ENCODE peak calls at places on chromosomes 7 and 10, in ten cellular contexts. One of them, this sample, is unnamed. For H3K4me1, the result is how much of the 10 kb centered on the place peaks cover.

GRCh38 chr10:19788075-19788686 is 28.1 kb upstream of the PLXDC2 start:
- DNase-seq in gastrocnemius medialis: no peak
- DNase-seq in H1: no peak
- DNase-seq in K562: peak
- DNase-seq in thyroid gland: peak
- DNase-seq in suprapubic skin: no peak
- DNase-seq in heart left ventricle: no peak
- DNase-seq in body of pancreas: peak
- DNase-seq in A549: peak
- DNase-seq in spleen: no peak
- DNase-seq in this sample: peak

GRCh38 chr10:68208424-68209042 is 23.4 kb downstream of the ATOH7 start:
- DNase-seq in A549: peak
- DNase-seq in gastrocnemius medialis: no peak
- DNase-seq in body of pancreas: peak
- DNase-seq in thyroid gland: peak
- DNase-seq in spleen: no peak
- DNase-seq in suprapubic skin: no peak
- DNase-seq in heart left ventricle: no peak
- DNase-seq in K562: peak
- DNase-seq in H1: peak
- DNase-seq in this sample: peak

GRCh38 chr7:4799508-4800268 is 24.3 kb downstream of the AP5Z1 start:
- DNase-seq in A549: no peak
- DNase-seq in body of pancreas: no peak
- DNase-seq in spleen: no peak
- DNase-seq in gastrocnemius medialis: no peak
- DNase-seq in K562: peak
- DNase-seq in H1: no peak
- DNase-seq in thyroid gland: no peak
- DNase-seq in heart left ventricle: peak
- DNase-seq in suprapubic skin: no peak
- DNase-seq in this sample: no peak

GRCh38 chr10:87942884-87943527 is 79.6 kb downstream of the PTEN start:
- DNase-seq in A549: no peak
- DNase-seq in heart left ventricle: no peak
- DNase-seq in H1: no peak
- DNase-seq in spleen: no peak
- DNase-seq in suprapubic skin: no peak
- DNase-seq in K562: no peak
- DNase-seq in gastrocnemius medialis: no peak
- DNase-seq in thyroid gland: no peak
- DNase-seq in body of pancreas: no peak
- DNase-seq in this sample: no peak

GRCh38 chr10:79333513-79333912 is 13.8 kb upstream of the PPIF start:
- DNase-seq in thyroid gland: no peak
- DNase-seq in heart left ventricle: no peak
- DNase-seq in suprapubic skin: no peak
- DNase-seq in A549: no peak
- DNase-seq in body of pancreas: no peak
- DNase-seq in spleen: no peak
- DNase-seq in gastrocnemius medialis: no peak
- DNase-seq in H1: no peak
- DNase-seq in K562: no peak
- DNase-seq in this sample: no peak

GRCh38 chr10:13593560-13593959 is 6.8 kb downstream of the PRPF18 start:
- DNase-seq in heart left ventricle: no peak
- DNase-seq in gastrocnemius medialis: no peak
- DNase-seq in H1: no peak
- DNase-seq in thyroid gland: no peak
- DNase-seq in body of pancreas: no peak
- DNase-seq in A549: no peak
- DNase-seq in suprapubic skin: no peak
- DNase-seq in spleen: no peak
- DNase-seq in K562: no peak
- DNase-seq in this sample: no peak

GRCh38 chr10:114706458-114707055 is 48.5 kb upstream of the ABLIM1 start:
- DNase-seq in spleen: no peak
- DNase-seq in thyroid gland: no peak
- DNase-seq in body of pancreas: no peak
- DNase-seq in A549: no peak
- DNase-seq in suprapubic skin: no peak
- DNase-seq in K562: no peak
- DNase-seq in H1: no peak
- DNase-seq in heart left ventricle: no peak
- DNase-seq in gastrocnemius medialis: no peak
- DNase-seq in this sample: no peak

GRCh38 chr7:130741336-130741995 is 7.5 kb upstream of the KLF14 start:
- DNase-seq in gastrocnemius medialis: no peak
- DNase-seq in A549: no peak
- DNase-seq in suprapubic skin: no peak
- DNase-seq in K562: no peak
- DNase-seq in body of pancreas: no peak
- DNase-seq in thyroid gland: no peak
- DNase-seq in spleen: no peak
- DNase-seq in heart left ventricle: no peak
- DNase-seq in H1: no peak
- DNase-seq in this sample: no peak

DNA sequence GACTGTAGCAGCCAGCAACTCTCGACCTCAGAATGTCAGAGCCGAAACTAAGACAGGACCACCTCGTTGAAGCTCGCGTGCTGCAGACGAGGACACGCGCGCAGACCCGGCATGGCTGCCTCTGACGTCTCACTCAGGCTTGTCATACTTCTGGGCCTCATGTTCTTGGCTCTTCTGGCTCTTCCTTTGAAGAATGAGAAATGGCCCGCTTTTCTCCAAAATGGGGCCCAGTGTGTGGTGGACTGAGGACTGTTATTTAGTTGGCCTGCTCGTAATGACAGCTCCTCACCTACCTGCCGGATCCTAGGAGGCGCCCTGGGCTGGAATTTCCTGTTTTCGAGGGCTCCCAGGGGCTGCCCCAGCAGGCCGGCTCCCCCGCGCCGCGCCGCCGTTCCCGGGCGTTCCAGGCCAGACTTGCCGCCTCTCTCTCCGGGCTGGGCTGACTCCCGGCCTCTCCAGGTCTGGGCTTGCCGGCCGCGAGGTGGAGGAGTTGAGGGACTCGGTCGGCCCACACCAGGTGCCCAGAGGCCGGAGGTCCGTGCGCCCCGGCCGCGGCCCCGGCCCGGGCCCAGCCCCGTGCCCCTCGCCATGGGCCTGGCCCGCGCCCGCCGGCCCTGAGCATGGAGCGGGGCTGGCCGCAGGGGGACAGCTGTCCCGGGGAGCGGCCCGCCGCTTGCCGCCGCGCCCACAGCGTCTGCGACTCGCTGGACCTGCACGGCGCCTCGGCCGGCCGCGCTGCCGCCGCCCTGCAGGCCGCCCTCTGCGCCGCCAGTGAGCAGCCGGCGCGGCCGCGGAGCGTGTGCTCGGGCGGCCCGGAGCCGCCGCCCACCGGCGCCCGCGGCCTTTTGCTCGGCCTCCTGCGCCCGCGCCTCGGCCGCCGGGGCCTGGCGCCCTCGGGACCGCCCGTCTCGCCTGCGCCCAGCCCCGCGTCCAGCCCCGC is 28.1 kb downstream of the AGAP3 start:
- DNase-seq in heart left ventricle: no peak
- DNase-seq in A549: no peak
- DNase-seq in H1: no peak
- DNase-seq in suprapubic skin: no peak
- DNase-seq in body of pancreas: peak
- DNase-seq in K562: no peak
- DNase-seq in spleen: no peak
- DNase-seq in gastrocnemius medialis: no peak
- DNase-seq in thyroid gland: peak
- DNase-seq in this sample: peak
- H3K27ac ChIP-seq in heart left ventricle: no peak
- H3K27ac ChIP-seq in A549: peak
- H3K27ac ChIP-seq in H1: no peak
- H3K27ac ChIP-seq in suprapubic skin: peak
- H3K27ac ChIP-seq in body of pancreas: no peak
- H3K27ac ChIP-seq in K562: peak
- H3K27ac ChIP-seq in spleen: no peak
- H3K27ac ChIP-seq in gastrocnemius medialis: no peak
- H3K27ac ChIP-seq in thyroid gland: peak
- H3K27ac ChIP-seq in this sample: peak

DNA sequence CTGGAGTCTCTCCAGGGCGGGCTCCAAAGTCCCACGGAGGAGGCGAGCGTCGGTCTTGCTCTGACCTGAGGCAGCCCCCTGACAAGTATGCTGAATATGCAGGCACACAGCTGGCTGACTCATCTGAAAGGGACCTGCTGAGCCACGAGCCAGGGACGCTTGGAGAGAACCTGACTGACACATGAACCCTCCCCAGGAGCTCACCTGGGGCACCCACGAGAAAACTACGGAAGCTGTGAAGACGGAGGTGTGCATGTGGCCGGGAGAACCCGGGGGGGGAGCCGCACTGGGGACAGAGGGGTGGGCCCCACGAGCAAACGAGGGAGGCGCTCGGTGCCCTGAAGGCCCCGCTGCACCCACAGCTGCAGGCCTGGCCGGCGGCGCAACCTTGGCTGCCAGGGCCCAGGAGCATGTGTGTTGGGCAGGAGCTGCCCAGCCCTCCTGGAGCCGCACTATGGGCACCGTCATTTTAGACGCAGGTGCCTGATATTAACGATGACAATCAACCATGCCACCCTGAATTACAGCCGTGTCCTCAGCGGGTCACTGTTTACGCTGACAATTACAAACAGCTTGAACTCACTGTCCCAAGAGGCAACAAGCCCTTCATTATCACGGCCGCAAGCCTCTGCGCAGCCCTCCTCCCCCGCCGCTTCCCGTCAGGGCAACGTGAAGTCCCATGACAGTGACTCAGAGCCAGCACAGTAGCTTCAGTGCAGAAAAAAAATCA is 64.7 kb downstream of the DIP2C start:
- DNase-seq in A549: no peak
- DNase-seq in spleen: peak
- DNase-seq in thyroid gland: peak
- DNase-seq in heart left ventricle: peak
- DNase-seq in body of pancreas: peak
- DNase-seq in K562: peak
- DNase-seq in suprapubic skin: peak
- DNase-seq in H1: peak
- DNase-seq in gastrocnemius medialis: peak
- DNase-seq in this sample: peak
- TF ChIP-seq POLR2A in A549: no peak
- TF ChIP-seq POLR2A in spleen: no peak
- TF ChIP-seq POLR2A in thyroid gland: no peak
- TF ChIP-seq POLR2A in heart left ventricle: no peak
- TF ChIP-seq POLR2A in body of pancreas: no peak
- TF ChIP-seq POLR2A in K562: no peak
- TF ChIP-seq POLR2A in suprapubic skin: no peak
- TF ChIP-seq POLR2A in H1: no peak
- TF ChIP-seq POLR2A in gastrocnemius medialis: peak
- TF ChIP-seq POLR2A in this sample: no peak

GRCh38 chr7:92432299-92432946 is 14.9 kb upstream of the GATAD1 start:
- DNase-seq in body of pancreas: no peak
- DNase-seq in K562: no peak
- DNase-seq in A549: no peak
- DNase-seq in thyroid gland: no peak
- DNase-seq in spleen: no peak
- DNase-seq in gastrocnemius medialis: no peak
- DNase-seq in H1: no peak
- DNase-seq in heart left ventricle: no peak
- DNase-seq in suprapubic skin: no peak
- DNase-seq in this sample: no peak
- H3K4me1 ChIP-seq in body of pancreas: under half
- H3K4me1 ChIP-seq in K562: under half
- H3K4me1 ChIP-seq in A549: under half
- H3K4me1 ChIP-seq in thyroid gland: under half
- H3K4me1 ChIP-seq in spleen: under half
- H3K4me1 ChIP-seq in gastrocnemius medialis: under half
- H3K4me1 ChIP-seq in H1: under half
- H3K4me1 ChIP-seq in heart left ventricle: under half
- H3K4me1 ChIP-seq in suprapubic skin: under half
- H3K4me1 ChIP-seq in this sample: under half

GRCh38 chr7:101832681-101833375 is 15.4 kb downstream of the CUX1 start:
- DNase-seq in A549: no peak
- DNase-seq in spleen: no peak
- DNase-seq in suprapubic skin: no peak
- DNase-seq in gastrocnemius medialis: no peak
- DNase-seq in heart left ventricle: no peak
- DNase-seq in H1: no peak
- DNase-seq in K562: no peak
- DNase-seq in thyroid gland: no peak
- DNase-seq in body of pancreas: no peak
- DNase-seq in this sample: no peak
- H3K27ac ChIP-seq in A549: no peak
- H3K27ac ChIP-seq in spleen: no peak
- H3K27ac ChIP-seq in suprapubic skin: no peak
- H3K27ac ChIP-seq in gastrocnemius medialis: no peak
- H3K27ac ChIP-seq in heart left ventricle: no peak
- H3K27ac ChIP-seq in H1: no peak
- H3K27ac ChIP-seq in K562: no peak
- H3K27ac ChIP-seq in thyroid gland: no peak
- H3K27ac ChIP-seq in body of pancreas: no peak
- H3K27ac ChIP-seq in this sample: no peak

GRCh38 chr7:37031571-37032257 is 307.4 kb upstream of the AOAH start:
- DNase-seq in gastrocnemius medialis: peak
- DNase-seq in H1: peak
- DNase-seq in A549: peak
- DNase-seq in body of pancreas: peak
- DNase-seq in heart left ventricle: peak
- DNase-seq in suprapubic skin: peak
- DNase-seq in thyroid gland: peak
- DNase-seq in spleen: no peak
- DNase-seq in K562: peak
- DNase-seq in this sample: peak
- TF ChIP-seq POLR2A in gastrocnemius medialis: peak
- TF ChIP-seq POLR2A in H1: no peak
- TF ChIP-seq POLR2A in A549: no peak
- TF ChIP-seq POLR2A in body of pancreas: no peak
- TF ChIP-seq POLR2A in heart left ventricle: no peak
- TF ChIP-seq POLR2A in suprapubic skin: no peak
- TF ChIP-seq POLR2A in thyroid gland: no peak
- TF ChIP-seq POLR2A in spleen: no peak
- TF ChIP-seq POLR2A in K562: no peak
- TF ChIP-seq POLR2A in this sample: no peak